ENCODE peak calls at places on chromosomes 5 and 9, in seven cellular contexts. F is CD8-positive, alpha-beta memory T cell; C is small intestine; U is PC-9; Q is LNCaP clone FGC; M is ovary; N is lower lobe of right lung. V is an unnamed sample.
A peak's percentile ranks its signal among the peaks of the same experiment; 100 is the strongest.

GRCh38 chr9:81848472-81848871 is 79.8 kb upstream of the SPATA31D4 start:
- DNase-seq in N (no peak), Q (peak; percentile 42), U (no peak), F (no peak), M (no peak), C (peak; percentile 12), V (no peak)

GRCh38 chr5:82356808-82357671 is 78.9 kb upstream of the RPS23 start:
- DNase-seq in M (peak; percentile 49), N (peak; percentile 68), F (peak; percentile 85), Q (no peak), U (peak; percentile 79), C (peak; percentile 70), V (peak; percentile 87)

GRCh38 chr5:6544561-6544935 is 88.3 kb downstream of the NSUN2 start:
- DNase-seq in C (no peak), F (no peak), U (no peak), N (no peak), Q (no peak), M (no peak), V (no peak)

GRCh38 chr9:75053869-75054268 is 25.8 kb upstream of the CARNMT1 start:
- DNase-seq in Q (no peak), C (no peak), M (no peak), N (no peak), U (no peak), F (no peak), V (no peak)

GRCh38 chr9:114157516-114158176 is 2.3 kb downstream of the COL27A1 start:
- DNase-seq in F (no peak), N (no peak), C (no peak), U (no peak), Q (no peak), M (no peak), V (no peak)

GRCh38 chr9:114694146-114694545 is 12.2 kb upstream of the TEX48 start:
- DNase-seq in F (no peak), N (no peak), Q (no peak), M (no peak), U (no peak), C (peak; percentile 47), V (no peak)

GRCh38 chr9:106887066-106887465 is 24.1 kb downstream of the ZNF462 start:
- DNase-seq in F (no peak), Q (no peak), C (no peak), M (no peak), U (no peak), N (no peak), V (no peak)

GRCh38 chr9:86751207-86751606 is 196.1 kb downstream of the GAS1 start:
- DNase-seq in M (no peak), U (no peak), Q (no peak), C (no peak), N (no peak), F (no peak), V (peak; percentile 72)

GRCh38 chr5:604391-604831 is 7.7 kb upstream of the CEP72 start:
- DNase-seq in C (no peak), N (no peak), Q (no peak), M (no peak), F (no peak), U (no peak), V (no peak)

GRCh38 chr5:179344301-179345178 is 721 bp downstream of the ADAMTS2 start:
- DNase-seq in C (no peak), F (no peak), U (no peak), N (peak; percentile 32), M (peak; percentile 49), Q (no peak), V (no peak)

GRCh38 chr5:179345179-179345428 is 157 bp downstream of the ADAMTS2 start:
- DNase-seq in C (no peak), Q (no peak), F (no peak), M (no peak), N (no peak), U (no peak), V (no peak)

GRCh38 chr5:179342577-179342976 is 2.7 kb downstream of the ADAMTS2 start:
- DNase-seq in N (peak; percentile 39), C (no peak), U (no peak), Q (no peak), F (no peak), M (no peak), V (no peak)

GRCh38 chr5:179343902-179344300 is 1.4 kb downstream of the ADAMTS2 start:
- DNase-seq in F (no peak), U (no peak), M (peak; percentile 55), C (no peak), Q (no peak), N (no peak), V (no peak)

DNA sequence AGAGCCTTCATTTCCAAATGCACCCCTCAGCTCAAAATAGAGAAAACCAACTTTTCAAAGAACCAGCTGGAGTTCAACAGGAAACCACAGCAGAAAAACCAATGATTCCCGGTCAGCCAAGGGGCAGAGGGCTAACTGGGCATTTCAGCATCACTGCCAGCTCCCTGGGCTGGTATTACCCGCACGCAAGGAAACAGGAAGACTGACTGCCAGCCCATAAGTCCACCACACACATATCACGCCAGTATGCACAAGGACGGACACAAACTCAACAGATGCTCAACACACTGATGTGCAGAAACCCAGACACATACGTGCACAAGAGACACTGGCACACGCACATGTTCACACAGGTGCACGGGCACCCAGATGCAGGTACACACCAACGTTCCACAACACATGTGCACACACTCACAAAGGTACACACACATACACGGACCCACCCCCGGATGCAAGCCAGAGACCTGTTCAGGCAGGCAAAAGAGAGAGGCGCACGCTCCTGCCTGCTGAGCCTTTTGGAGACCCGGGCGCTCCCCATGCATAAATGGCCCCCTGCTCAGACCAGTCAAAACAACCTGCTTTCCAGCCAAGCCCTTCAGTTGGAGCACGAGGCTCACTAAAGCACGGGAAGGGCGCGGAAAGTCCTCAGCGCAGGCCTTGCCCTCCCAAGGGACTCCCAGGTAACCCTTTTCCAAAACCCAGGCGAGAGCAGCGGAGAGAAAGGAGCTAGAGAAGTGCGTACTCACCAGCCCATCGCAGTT is 2.1 kb downstream of the ADAMTS2 start:
- DNase-seq in M (no peak), Q (no peak), F (no peak), U (no peak), C (no peak), N (peak; percentile 35), V (no peak)
- H3K4me3 ChIP-seq in M (peak overlapping the region; percentile 55), Q (no peak overlapping the region), F (no peak overlapping the region), U (no peak overlapping the region), C (no peak overlapping the region), N (peak overlapping the region; percentile 61), V (peak overlapping the region; percentile 89)

DNA sequence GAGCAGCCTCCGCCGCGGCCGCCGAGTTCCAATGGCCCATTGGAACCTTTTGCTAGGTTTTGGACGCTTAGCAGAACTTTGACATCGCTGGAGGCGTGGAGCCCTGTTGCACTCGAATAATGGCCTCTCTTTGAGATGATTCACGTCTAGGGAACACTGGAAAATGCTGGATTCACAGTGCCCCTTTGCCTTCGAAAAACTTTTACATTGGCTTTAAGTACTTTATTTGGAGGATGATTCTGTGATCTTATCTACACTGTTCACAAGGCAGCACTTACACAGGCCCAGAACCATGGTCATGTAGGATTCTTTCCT is 536 bp upstream of the PPIC start:
- DNase-seq in F (no peak), Q (no peak), C (no peak), N (no peak), M (no peak), U (no peak), V (no peak)
- H3K4me3 ChIP-seq in F (no peak overlapping the region), Q (peak overlapping the region; percentile 64), C (peak overlapping the region; percentile 48), N (peak overlapping the region; percentile 76), M (peak overlapping the region; percentile 93), U (peak overlapping the region; percentile 98), V (peak overlapping the region; percentile 84)

GRCh38 chr9:131500939-131501541 is 1.7 kb upstream of the POMT1 start:
- DNase-seq in C (peak; percentile 42), Q (no peak), M (no peak), U (peak; percentile 45), N (no peak), F (peak; percentile 36), V (peak; percentile 61)

GRCh38 chr9:131503626-131504465 is 1.1 kb downstream of the POMT1 start:
- DNase-seq in N (no peak), Q (no peak), F (peak; percentile 39), U (peak; percentile 36), M (no peak), C (peak; percentile 43), V (no peak)

GRCh38 chr9:131500377-131500776 is 2.3 kb upstream of the POMT1 start:
- DNase-seq in F (peak; percentile 79), M (no peak), N (no peak), C (peak; percentile 11), Q (no peak), U (no peak), V (no peak)

GRCh38 chr9:131502781-131503625 is at the start of gene POMT1:
- DNase-seq in U (peak; percentile 81), F (peak; percentile 89), M (peak; percentile 90), Q (peak; percentile 54), C (peak; percentile 93), N (peak; percentile 90), V (peak; percentile 35)

GRCh38 chr9:131505012-131505411 is 2.3 kb downstream of the POMT1 start:
- DNase-seq in C (no peak), N (no peak), M (no peak), U (no peak), Q (no peak), F (no peak), V (no peak)
- H3K4me3 ChIP-seq in C (no peak overlapping the region), N (no peak overlapping the region), M (no peak overlapping the region), U (no peak overlapping the region), Q (no peak overlapping the region), F (no peak overlapping the region), V (no peak overlapping the region)

GRCh38 chr5:35232124-35232523 is 1.8 kb upstream of the PRLR start:
- DNase-seq in M (no peak), N (no peak), F (no peak), U (no peak), C (no peak), Q (no peak), V (no peak)

GRCh38 chr5:35228304-35228703 is 2.0 kb downstream of the PRLR start:
- DNase-seq in Q (no peak), U (no peak), M (no peak), C (peak; percentile 47), N (no peak), F (no peak), V (no peak)

GRCh38 chr5:35233121-35233520 is 2.8 kb upstream of the PRLR start:
- DNase-seq in N (no peak), U (no peak), F (no peak), C (no peak), Q (no peak), M (no peak), V (no peak)

GRCh38 chr5:35230043-35230611 is at the start of gene PRLR:
- DNase-seq in Q (no peak), C (peak; percentile 86), F (no peak), N (peak; percentile 51), M (peak; percentile 53), U (no peak), V (no peak)

DNA sequence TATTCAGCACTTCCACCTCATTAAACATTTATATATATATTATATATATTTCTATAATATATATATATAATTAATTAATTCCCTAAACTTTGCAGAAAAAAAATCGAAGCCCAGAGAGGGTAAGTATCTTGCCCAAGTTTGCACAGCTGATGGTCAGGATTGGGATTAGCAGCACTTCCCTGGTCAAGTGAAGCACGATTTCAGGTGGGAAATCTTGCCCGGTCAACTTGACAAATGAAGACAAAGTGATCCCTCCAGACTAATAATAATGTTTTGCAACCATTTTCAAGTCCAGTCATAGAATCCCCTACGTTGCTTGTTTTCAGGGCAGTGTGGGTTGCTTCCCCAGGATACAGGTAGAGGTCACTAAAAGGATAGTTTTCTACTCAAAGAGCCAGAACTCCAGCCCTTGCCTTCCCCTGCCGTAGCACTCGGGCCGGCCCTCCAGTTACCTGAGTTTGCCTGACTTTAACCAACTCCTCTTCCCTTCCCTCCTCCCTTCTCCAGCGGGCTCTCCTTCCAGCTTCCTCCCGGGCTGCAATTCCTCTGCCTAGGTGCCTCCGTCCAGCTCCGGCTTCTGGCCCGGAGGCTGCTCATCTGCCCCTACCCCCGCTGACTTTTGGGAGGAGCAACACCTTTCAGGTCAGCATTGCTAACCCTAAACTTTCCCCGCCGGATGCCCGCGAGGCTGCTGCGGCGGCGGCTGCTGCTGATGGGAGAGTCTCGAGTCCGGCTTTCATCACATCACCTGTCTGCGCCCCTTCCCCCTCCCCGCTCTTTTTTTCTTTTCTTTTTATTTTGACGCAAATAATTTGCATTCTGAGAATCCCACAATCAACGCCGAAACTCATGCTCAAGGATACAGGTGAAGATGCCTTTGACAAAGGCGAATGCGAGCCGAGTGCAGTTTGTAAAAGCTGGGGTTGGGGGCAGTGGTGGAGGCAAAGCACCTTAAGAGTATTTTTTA is 928 bp downstream of the PRLR start:
- DNase-seq in C (peak; percentile 60), U (no peak), F (no peak), N (peak; percentile 46), Q (no peak), M (peak; percentile 27), V (no peak)
- H3K4me3 ChIP-seq in C (peak overlapping the region; percentile 26), U (no peak overlapping the region), F (no peak overlapping the region), N (peak overlapping the region; percentile 50), Q (peak overlapping the region; percentile 19), M (peak overlapping the region; percentile 71), V (peak overlapping the region; percentile 36)